ENCODE peak calls at places on chromosomes 12 and 14, in ten cellular contexts. M, Q, W, S, D, N, Y, G, Z and H are unnamed samples.

GRCh38 chr12:10968765-10969456 is 17.8 kb downstream of the TAS2R50 start:
- DNase-seq in M (no peak), Q (peak), W (peak), S (no peak), D (no peak), N (no peak), Y (peak), G (no peak), Z (peak), H (no peak)

GRCh38 chr14:81831128-81831815 is 297.6 kb upstream of the SEL1L start:
- DNase-seq in M (no peak), Q (peak), W (no peak), S (no peak), D (no peak), N (peak), Y (no peak), G (no peak), Z (no peak), H (no peak)

GRCh38 chr12:81296556-81297305 is 218.9 kb downstream of the ACSS3 start:
- DNase-seq in M (no peak), Q (peak), W (peak), S (no peak), D (no peak), N (no peak), Y (peak), G (peak), Z (peak), H (no peak)

GRCh38 chr14:55249423-55249822 is 21.8 kb upstream of the FBXO34 start:
- DNase-seq in M (no peak), Q (no peak), W (peak), S (no peak), D (no peak), N (no peak), Y (peak), G (no peak), Z (peak), H (no peak)

GRCh38 chr12:51323966-51324895 is at the start of gene BIN2:
- DNase-seq in M (peak), Q (no peak), W (no peak), S (no peak), D (no peak), N (no peak), Y (no peak), G (no peak), Z (no peak), H (no peak)

GRCh38 chr12:95203477-95203843 is 13.8 kb downstream of the FGD6 start:
- DNase-seq in M (no peak), Q (no peak), W (no peak), S (no peak), D (no peak), N (no peak), Y (peak), G (no peak), Z (no peak), H (no peak)

GRCh38 chr12:61574339-61574738 is 685.9 kb upstream of the USP15 start:
- DNase-seq in M (no peak), Q (no peak), W (no peak), S (no peak), D (no peak), N (no peak), Y (no peak), G (peak), Z (no peak), H (no peak)

GRCh38 chr14:75578099-75578785 is at the start of gene FLVCR2:
- DNase-seq in M (peak), Q (peak), W (peak), S (peak), D (no peak), N (peak), Y (peak), G (peak), Z (peak), H (peak)

GRCh38 chr14:73935666-73936065 is 14.2 kb downstream of the FAM161B start:
- DNase-seq in M (no peak), Q (no peak), W (peak), S (no peak), D (no peak), N (no peak), Y (peak), G (no peak), Z (no peak), H (no peak)

GRCh38 chr14:79279645-79280399 is 931.5 kb downstream of the DIO2 start:
- DNase-seq in M (peak), Q (no peak), W (peak), S (no peak), D (no peak), N (peak), Y (peak), G (no peak), Z (peak), H (no peak)

GRCh38 chr12:32419520-32419960 is 20.2 kb downstream of the FGD4 start:
- DNase-seq in M (no peak), Q (no peak), W (peak), S (no peak), D (no peak), N (no peak), Y (peak), G (no peak), Z (peak), H (no peak)

GRCh38 chr14:76486251-76486743 is 110.4 kb downstream of the ESRRB start:
- DNase-seq in M (no peak), Q (no peak), W (no peak), S (no peak), D (no peak), N (no peak), Y (no peak), G (no peak), Z (no peak), H (no peak)

DNA sequence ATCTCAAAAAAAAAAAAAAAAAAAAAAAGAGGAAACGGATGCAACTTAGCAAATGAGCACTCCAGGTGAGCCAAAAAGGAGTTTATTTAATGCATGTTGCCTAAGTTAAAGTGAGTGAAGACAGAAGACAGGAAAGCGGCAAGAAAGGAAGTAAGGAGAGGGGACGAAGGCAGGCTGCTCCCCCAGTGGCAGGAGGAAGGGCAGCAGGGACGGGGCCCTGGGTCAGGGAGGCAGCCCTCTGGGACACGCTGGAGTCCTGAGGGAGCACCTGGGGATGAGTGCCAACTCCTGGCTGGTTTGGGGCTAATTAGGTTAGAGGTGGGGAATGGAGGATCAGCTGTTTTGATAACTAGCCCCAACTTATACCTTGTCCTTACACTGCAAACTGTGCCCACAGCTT is 37.0 kb upstream of the SPTLC2 start:
- DNase-seq in M (no peak), Q (no peak), W (no peak), S (no peak), D (no peak), N (no peak), Y (peak), G (no peak), Z (no peak), H (no peak)
- TF ChIP-seq CTCF in M (no peak), Q (no peak), W (no peak), S (peak), D (no peak), N (no peak), Y (no peak), G (no peak), Z (peak), H (no peak)

GRCh38 chr12:48996794-48997718 is 2.1 kb downstream of the DDN start:
- DNase-seq in M (peak), Q (peak), W (peak), S (peak), D (no peak), N (peak), Y (peak), G (peak), Z (peak), H (no peak)
- TF ChIP-seq CTCF in M (peak), Q (no peak), W (peak), S (peak), D (peak), N (peak), Y (peak), G (no peak), Z (peak), H (no peak)

DNA sequence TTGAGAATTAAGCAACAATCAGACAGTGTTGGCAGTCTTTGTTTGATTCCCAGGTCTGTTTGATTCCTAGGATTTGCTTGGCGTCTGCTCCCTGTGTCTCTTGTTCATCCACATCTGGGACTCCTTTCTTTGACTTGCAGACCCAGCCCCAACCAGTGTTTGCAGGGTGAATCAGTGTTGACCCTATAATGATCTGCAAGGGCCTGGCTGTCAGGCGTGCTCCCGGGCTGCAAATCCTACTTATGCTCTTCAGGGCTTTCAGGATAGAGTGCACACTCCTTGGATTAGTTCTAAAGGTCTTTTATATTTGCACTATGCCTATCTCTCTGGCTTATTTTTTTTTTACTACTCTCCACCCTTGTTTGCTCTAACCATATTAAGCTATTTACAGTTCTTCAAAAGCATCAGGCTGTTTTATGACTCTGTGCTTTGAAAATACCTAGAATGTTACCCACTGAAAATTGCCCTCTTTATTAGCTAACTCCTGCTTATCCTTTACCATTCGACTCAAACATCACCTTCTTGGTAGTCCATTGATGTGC is 4.3 kb upstream of the PRICKLE1 start:
- DNase-seq in M (no peak), Q (no peak), W (no peak), S (no peak), D (no peak), N (no peak), Y (no peak), G (no peak), Z (no peak), H (no peak)
- TF ChIP-seq CTCF in M (no peak), Q (no peak), W (no peak), S (no peak), D (no peak), N (no peak), Y (no peak), G (no peak), Z (no peak), H (no peak)

GRCh38 chr12:110348431-110349059 is 55.0 kb downstream of the ANAPC7 start:
- DNase-seq in M (no peak), Q (no peak), W (no peak), S (no peak), D (no peak), N (no peak), Y (no peak), G (no peak), Z (no peak), H (no peak)
- TF ChIP-seq CTCF in M (no peak), Q (no peak), W (no peak), S (no peak), D (no peak), N (no peak), Y (no peak), G (no peak), Z (no peak), H (no peak)

GRCh38 chr12:6753772-6754356 is 923 bp upstream of the MLF2 start:
- DNase-seq in M (no peak), Q (no peak), W (no peak), S (no peak), D (no peak), N (peak), Y (no peak), G (no peak), Z (no peak), H (no peak)
- TF ChIP-seq CTCF in M (peak), Q (no peak), W (peak), S (no peak), D (no peak), N (no peak), Y (peak), G (no peak), Z (no peak), H (peak)

GRCh38 chr14:37343307-37344094 is 145.8 kb downstream of the MIPOL1 start:
- DNase-seq in M (no peak), Q (no peak), W (peak), S (no peak), D (no peak), N (no peak), Y (no peak), G (no peak), Z (no peak), H (no peak)

DNA sequence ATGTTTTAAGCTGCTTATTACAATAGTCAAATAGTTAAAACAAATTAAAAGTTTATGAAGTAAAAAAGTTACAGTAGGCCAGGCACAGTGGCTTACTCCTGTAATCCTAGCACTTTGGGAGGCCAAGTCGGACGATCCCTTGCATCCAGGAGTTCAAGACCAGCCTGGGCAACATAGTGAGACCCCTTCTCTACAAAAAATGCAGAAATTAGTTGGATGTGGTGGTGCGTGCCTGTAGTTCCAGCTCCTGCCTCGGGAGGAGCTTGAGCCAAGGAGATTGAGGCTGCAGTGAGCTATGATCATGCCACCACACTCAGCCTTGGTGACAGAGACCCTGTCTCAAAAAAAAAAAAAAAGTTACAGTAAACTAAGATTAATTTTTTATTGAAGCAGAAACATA is 142.6 kb downstream of the MIPOL1 start:
- DNase-seq in M (no peak), Q (no peak), W (no peak), S (no peak), D (no peak), N (no peak), Y (no peak), G (peak), Z (no peak), H (no peak)
- TF ChIP-seq CTCF in M (peak), Q (no peak), W (no peak), S (peak), D (no peak), N (no peak), Y (no peak), G (peak), Z (peak), H (no peak)

GRCh38 chr12:54037360-54038259 is 4.8 kb downstream of the HOXC5 start:
- DNase-seq in M (no peak), Q (no peak), W (no peak), S (no peak), D (no peak), N (no peak), Y (no peak), G (no peak), Z (no peak), H (no peak)

GRCh38 chr12:54033980-54034783 is 1.3 kb downstream of the HOXC5 start:
- DNase-seq in M (no peak), Q (no peak), W (no peak), S (no peak), D (no peak), N (no peak), Y (peak), G (no peak), Z (no peak), H (no peak)

GRCh38 chr12:54034784-54035310 is 2.0 kb downstream of the HOXC5 start:
- DNase-seq in M (no peak), Q (no peak), W (no peak), S (no peak), D (no peak), N (no peak), Y (no peak), G (no peak), Z (no peak), H (no peak)

GRCh38 chr12:54036620-54037359 is 3.9 kb downstream of the HOXC5 start:
- DNase-seq in M (no peak), Q (no peak), W (no peak), S (no peak), D (no peak), N (no peak), Y (peak), G (peak), Z (no peak), H (no peak)

DNA sequence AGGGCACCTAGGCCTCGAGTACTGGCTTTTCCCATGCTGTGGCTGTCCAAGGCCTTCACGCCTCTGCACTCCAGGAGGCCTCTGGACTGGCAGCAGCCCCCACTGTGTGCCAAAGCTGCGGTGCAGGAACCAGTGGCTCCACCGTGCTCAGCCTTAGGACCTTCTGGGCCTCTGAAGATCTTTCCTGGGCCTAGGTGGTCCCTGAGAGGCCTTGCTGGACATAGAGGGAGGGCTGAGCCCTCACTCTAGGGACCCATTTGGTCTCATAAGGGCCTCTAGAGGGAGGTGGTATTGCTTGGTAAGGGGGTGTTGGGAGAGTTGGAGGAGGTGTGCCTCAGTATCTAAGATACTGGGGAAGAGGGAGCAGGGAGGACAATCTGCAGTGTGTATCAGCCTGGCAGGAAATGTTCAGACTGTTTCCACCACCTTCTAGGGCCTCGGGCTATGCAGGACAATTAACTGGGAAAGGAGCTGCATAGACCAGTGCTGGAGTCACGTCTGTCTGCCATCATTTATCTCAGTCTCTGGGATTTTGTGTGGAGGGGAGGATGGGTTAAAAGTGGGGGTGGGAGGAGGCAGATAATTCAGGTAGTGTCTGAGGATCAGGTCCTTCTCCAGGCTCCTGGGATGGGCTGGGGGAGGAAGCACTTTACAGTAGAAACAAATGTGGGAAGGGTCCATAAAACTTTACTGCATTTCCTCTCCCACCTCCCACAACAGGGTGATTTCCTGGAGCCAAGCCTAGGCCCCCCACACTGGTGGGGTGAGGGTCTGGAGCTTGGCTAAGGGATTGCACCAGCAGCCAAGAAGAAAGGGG is 2.9 kb downstream of the HOXC5 start:
- DNase-seq in M (no peak), Q (no peak), W (no peak), S (no peak), D (no peak), N (no peak), Y (no peak), G (no peak), Z (no peak), H (no peak)
- TF ChIP-seq CTCF in M (no peak), Q (no peak), W (no peak), S (no peak), D (no peak), N (no peak), Y (no peak), G (no peak), Z (no peak), H (no peak)

DNA sequence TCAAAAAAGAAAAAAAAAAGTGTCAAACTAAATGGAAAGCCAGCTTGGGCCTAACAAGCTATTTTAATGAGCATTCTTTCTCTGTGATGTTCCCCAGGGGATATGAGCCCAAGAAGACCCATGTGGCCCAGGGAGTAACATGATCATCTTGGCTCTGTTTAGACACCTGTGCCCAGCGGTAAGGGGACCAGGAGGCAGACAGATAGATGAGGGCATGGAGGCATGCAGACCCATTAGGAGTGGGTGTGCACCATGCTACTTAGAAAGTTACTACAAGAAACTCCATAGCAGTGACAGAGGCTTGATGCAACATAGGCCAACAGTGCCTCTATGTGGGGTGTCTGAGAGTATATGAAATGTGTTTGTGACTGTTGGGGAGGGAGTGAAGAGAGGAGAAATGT is 3.1 kb upstream of the CREBL2 start:
- DNase-seq in M (no peak), Q (no peak), W (peak), S (no peak), D (no peak), N (no peak), Y (no peak), G (peak), Z (no peak), H (no peak)
- TF ChIP-seq CTCF in M (peak), Q (no peak), W (no peak), S (no peak), D (no peak), N (no peak), Y (no peak), G (no peak), Z (no peak), H (no peak)

DNA sequence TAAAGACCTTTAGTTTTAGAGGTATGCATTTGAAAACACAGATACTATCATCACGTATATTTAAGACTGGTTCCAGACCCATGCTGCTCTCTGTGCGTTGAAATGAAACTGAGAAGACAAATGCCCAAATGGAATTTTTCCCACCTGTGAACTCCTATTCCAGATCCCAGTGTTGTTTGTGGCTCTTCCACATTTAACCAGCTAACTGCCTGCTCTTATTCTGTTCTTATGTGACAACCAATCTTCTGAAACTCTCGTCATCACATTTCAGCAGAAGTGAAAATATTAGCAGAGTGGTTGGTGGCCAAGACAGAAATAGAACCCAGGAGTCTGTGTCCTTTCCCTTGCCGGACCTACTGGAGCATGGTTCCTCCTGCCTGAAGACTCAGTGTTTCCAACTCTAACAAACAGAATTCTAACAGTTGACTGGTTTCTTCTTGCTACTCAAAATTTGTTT is 460.2 kb downstream of the RAD51B start:
- DNase-seq in M (no peak), Q (no peak), W (no peak), S (no peak), D (no peak), N (no peak), Y (no peak), G (no peak), Z (no peak), H (no peak)
- TF ChIP-seq CTCF in M (no peak), Q (no peak), W (no peak), S (no peak), D (no peak), N (no peak), Y (no peak), G (no peak), Z (no peak), H (no peak)

GRCh38 chr12:65962921-65963883 is 138.9 kb downstream of the HMGA2 start:
- DNase-seq in M (peak), Q (no peak), W (no peak), S (no peak), D (no peak), N (peak), Y (peak), G (peak), Z (no peak), H (no peak)
- TF ChIP-seq CTCF in M (no peak), Q (no peak), W (no peak), S (peak), D (no peak), N (no peak), Y (peak), G (peak), Z (peak), H (no peak)